ENCODE peak calls at places on chromosomes 7 and 10, in eight cellular contexts. N, T, I, Y, B, U, Z and E are unnamed samples.

GRCh38 chr10:28604567-28605536 is 71.9 kb downstream of the WAC start:
- DNase-seq in B (no peak), N (no peak), Z (no peak), U (no peak), Y (no peak), I (no peak), T (no peak), E (no peak)

GRCh38 chr10:120998782-120999285 is 147.7 kb downstream of the WDR11 start:
- DNase-seq in I (no peak), Y (no peak), T (no peak), U (no peak), Z (no peak), B (no peak), N (no peak), E (no peak)

GRCh38 chr10:103062854-103063642 is 130.0 kb downstream of the NT5C2 start:
- DNase-seq in T (no peak), Y (no peak), Z (no peak), I (no peak), N (no peak), B (no peak), U (no peak), E (no peak)

GRCh38 chr7:36852931-36853330 is 128.6 kb upstream of the AOAH start:
- DNase-seq in Y (no peak), Z (no peak), T (no peak), B (no peak), N (no peak), I (no peak), U (no peak), E (no peak)

GRCh38 chr7:135827391-135827790 is 78.8 kb upstream of the FAM180A start:
- DNase-seq in Y (no peak), Z (no peak), I (no peak), T (no peak), N (no peak), B (no peak), U (no peak), E (no peak)

GRCh38 chr7:129946282-129946681 is 6.5 kb downstream of the UBE2H start:
- DNase-seq in Z (no peak), I (no peak), N (no peak), Y (no peak), U (no peak), B (no peak), T (no peak), E (no peak)

GRCh38 chr7:24825931-24826661 is 68.8 kb upstream of the GSDME start:
- DNase-seq in B (no peak), N (peak; percentile 84), T (no peak), I (peak; percentile 93), Z (peak; percentile 56), U (no peak), Y (no peak), E (peak; percentile 91)

GRCh38 chr7:142603870-142604448 is 145.3 kb upstream of the PRSS1 start:
- DNase-seq in Z (peak; percentile 40), Y (peak; percentile 5), I (peak; percentile 64), B (peak; percentile 26), U (no peak), N (peak; percentile 73), T (no peak), E (peak; percentile 47)

GRCh38 chr7:150473902-150474301 is 23.5 kb downstream of the GIMAP8 start:
- DNase-seq in T (no peak), U (no peak), Z (no peak), Y (no peak), B (no peak), I (no peak), N (no peak), E (no peak)

GRCh38 chr7:56007167-56007652 is 42.8 kb downstream of the NIPSNAP2 start:
- DNase-seq in Z (no peak), U (no peak), T (no peak), I (no peak), N (peak; percentile 78), Y (no peak), B (no peak), E (no peak)

GRCh38 chr10:85902046-85902445 is 464.5 kb downstream of the GRID1 start:
- DNase-seq in Z (no peak), T (no peak), I (no peak), U (no peak), B (no peak), Y (no peak), N (no peak), E (no peak)

GRCh38 chr10:133565441-133566294 is at the start of gene SYCE1:
- DNase-seq in T (no peak), B (no peak), N (no peak), U (no peak), Y (no peak), Z (no peak), I (no peak), E (no peak)

GRCh38 chr10:77201135-77202111 is 436.2 kb downstream of the KCNMA1 start:
- DNase-seq in T (no peak), Z (no peak), N (no peak), U (no peak), I (no peak), B (no peak), Y (no peak), E (no peak)

GRCh38 chr7:140512317-140513000 is 33.2 kb upstream of the MKRN1 start:
- DNase-seq in Z (peak; percentile 98), B (peak; percentile 40), N (peak; percentile 70), U (no peak), T (no peak), I (no peak), Y (peak; percentile 41), E (no peak)

GRCh38 chr7:76424413-76425111 is at the start of gene ZP3:
- DNase-seq in N (no peak), Z (no peak), I (no peak), Y (no peak), U (no peak), T (no peak), B (no peak), E (no peak)

GRCh38 chr7:44050121-44050914 is 5.8 kb downstream of the DBNL start:
- DNase-seq in T (no peak), I (no peak), Y (no peak), Z (no peak), U (no peak), B (no peak), N (no peak), E (no peak)

GRCh38 chr10:17425584-17426262 is 28.7 kb downstream of the ST8SIA6 start:
- DNase-seq in T (no peak), B (no peak), N (no peak), U (no peak), I (no peak), Z (no peak), Y (no peak), E (no peak)

GRCh38 chr10:100993986-100994708 is 5.5 kb upstream of the LZTS2 start:
- DNase-seq in U (no peak), B (no peak), T (no peak), N (peak; percentile 66), I (no peak), Z (no peak), Y (no peak), E (no peak)

GRCh38 chr7:3897430-3898385 is 596.7 kb downstream of the SDK1 start:
- DNase-seq in B (peak; percentile 40), T (peak; percentile 0), Z (peak; percentile 38), Y (peak; percentile 27), I (peak; percentile 77), U (no peak), N (peak; percentile 69), E (peak; percentile 27)

GRCh38 chr10:104559935-104560334 is 81.2 kb upstream of the SORCS3 start:
- DNase-seq in N (no peak), Z (no peak), Y (no peak), U (no peak), B (no peak), T (no peak), I (no peak), E (no peak)

GRCh38 chr7:71480814-71481213 is 348.9 kb downstream of the GALNT17 start:
- DNase-seq in Y (no peak), T (no peak), U (no peak), B (no peak), Z (no peak), I (peak; percentile 70), N (no peak), E (no peak)

GRCh38 chr10:20990604-20991003 is 93.5 kb upstream of the NEBL start:
- DNase-seq in I (peak; percentile 4), N (no peak), T (no peak), Z (no peak), B (no peak), Y (no peak), U (no peak), E (no peak)

GRCh38 chr7:143358626-143359025 is 3.9 kb downstream of the FAM131B start:
- DNase-seq in Y (no peak), T (no peak), N (no peak), U (no peak), Z (no peak), B (no peak), I (no peak), E (no peak)

GRCh38 chr7:46080595-46081159 is 159.6 kb upstream of the IGFBP3 start:
- DNase-seq in U (no peak), I (no peak), B (no peak), Z (no peak), T (peak; percentile 40), N (no peak), Y (no peak), E (no peak)

GRCh38 chr10:78025685-78026364 is 3.5 kb downstream of the POLR3A start:
- DNase-seq in N (no peak), U (no peak), Y (no peak), Z (no peak), T (peak; percentile 8), B (no peak), I (no peak), E (no peak)

GRCh38 chr7:75811894-75812678 is 1.5 kb downstream of the CCL24 start:
- DNase-seq in T (no peak), Z (no peak), I (no peak), N (no peak), B (no peak), Y (no peak), U (no peak), E (no peak)

GRCh38 chr10:59885430-59886134 is 20.8 kb downstream of the CCDC6 start:
- DNase-seq in Y (no peak), N (no peak), B (no peak), U (no peak), T (no peak), I (no peak), Z (no peak), E (no peak)

GRCh38 chr7:5396542-5396941 is 27.1 kb downstream of the TNRC18 start:
- DNase-seq in N (no peak), I (peak; percentile 83), Z (peak; percentile 59), B (no peak), T (no peak), U (peak; percentile 18), Y (no peak), E (no peak)